ENCODE peak calls at places on chromosomes 12 and 14, in nine cellular contexts. M, J, W, K, L, Z, S, G and I are unnamed samples.

GRCh38 chr14:22472935-22473854 is 115.8 kb downstream of the DAD1 start:
- DNase-seq in K (peak), W (peak), G (peak), M (no peak), L (peak), S (peak), J (peak), Z (no peak), I (peak)

GRCh38 chr12:124542021-124542941 is 25.1 kb downstream of the NCOR2 start:
- DNase-seq in J (no peak), Z (no peak), S (no peak), K (no peak), L (no peak), W (no peak), G (no peak), M (no peak), I (no peak)

GRCh38 chr14:98494582-98494981 is 777.4 kb downstream of the BCL11B start:
- DNase-seq in L (no peak), S (no peak), G (no peak), Z (no peak), J (no peak), W (no peak), M (peak), K (no peak), I (no peak)

GRCh38 chr12:79414252-79414651 is 276.5 kb downstream of the PAWR start:
- DNase-seq in M (no peak), W (no peak), S (no peak), K (no peak), G (no peak), L (no peak), Z (no peak), J (no peak), I (no peak)

GRCh38 chr12:128909653-128910052 is 56.4 kb downstream of the GLT1D1 start:
- DNase-seq in S (no peak), W (no peak), J (no peak), L (no peak), K (no peak), Z (no peak), G (no peak), M (no peak), I (no peak)

GRCh38 chr12:102342281-102343006 is 137.9 kb downstream of the IGF1 start:
- DNase-seq in M (no peak), S (no peak), L (no peak), J (no peak), G (no peak), Z (no peak), W (no peak), K (no peak), I (no peak)

GRCh38 chr12:101945361-101946232 is 68.2 kb downstream of the DRAM1 start:
- DNase-seq in M (no peak), G (no peak), J (no peak), Z (peak), L (no peak), K (no peak), S (no peak), W (peak), I (no peak)

GRCh38 chr12:64806593-64806992 is 17.9 kb upstream of the TBC1D30 start:
- DNase-seq in G (no peak), M (no peak), W (no peak), J (no peak), L (no peak), K (peak), S (no peak), Z (no peak), I (no peak)

GRCh38 chr12:118103601-118104382 is at the start of gene VSIG10:
- DNase-seq in W (peak), Z (peak), K (peak), L (peak), G (peak), M (no peak), S (peak), J (peak), I (peak)

GRCh38 chr12:39483597-39483996 is 40.7 kb upstream of the KIF21A start:
- DNase-seq in L (no peak), K (no peak), Z (no peak), W (no peak), J (no peak), S (no peak), M (no peak), G (no peak), I (no peak)